ENCODE peak calls at places on chromosomes 7 and 10, in six cellular contexts. N, F, T, G, E and J are unnamed samples.
A peak's percentile ranks its signal among the peaks of the same experiment; 100 is the strongest.

GRCh38 chr7:128827248-128827958 is 2.8 kb upstream of the FLNC start:
- DNase-seq in N (no peak), F (no peak), T (no peak), G (no peak), E (no peak), J (no peak)

GRCh38 chr7:107838816-107839584 is 36.0 kb upstream of the SLC26A3 start:
- DNase-seq in N (no peak), F (no peak), T (no peak), G (no peak), E (no peak), J (no peak)

GRCh38 chr10:114632869-114633715 is 25.0 kb downstream of the ABLIM1 start:
- DNase-seq in N (no peak), F (peak; percentile 97), T (peak; percentile 22), G (no peak), E (peak; percentile 48), J (peak; percentile 66)

GRCh38 chr7:119578116-119578515 is 694.9 kb upstream of the KCND2 start:
- DNase-seq in N (no peak), F (no peak), T (no peak), G (no peak), E (no peak), J (no peak)

GRCh38 chr10:95785942-95786669 is 30.1 kb downstream of the ENTPD1 start:
- DNase-seq in N (peak; percentile 62), F (no peak), T (no peak), G (no peak), E (no peak), J (no peak)

GRCh38 chr10:70481831-70482530 is 3.4 kb downstream of the PALD1 start:
- DNase-seq in N (no peak), F (no peak), T (no peak), G (no peak), E (peak; percentile 42), J (no peak)

GRCh38 chr7:5638994-5639393 is 142.5 kb downstream of the RNF216 start:
- DNase-seq in N (no peak), F (no peak), T (no peak), G (no peak), E (no peak), J (no peak)

GRCh38 chr10:35447693-35448407 is 111.5 kb downstream of the CCNY start:
- DNase-seq in N (no peak), F (peak; percentile 57), T (peak; percentile 81), G (peak; percentile 51), E (no peak), J (peak; percentile 30)

GRCh38 chr7:111388016-111388415 is 174.3 kb downstream of the IMMP2L start:
- DNase-seq in N (no peak), F (no peak), T (no peak), G (no peak), E (no peak), J (no peak)

GRCh38 chr7:157738064-157738460 is 401.3 kb downstream of the DNAJB6 start:
- DNase-seq in N (no peak), F (no peak), T (no peak), G (no peak), E (no peak), J (no peak)

GRCh38 chr10:126001579-126001978 is 105.2 kb downstream of the FANK1 start:
- DNase-seq in N (no peak), F (no peak), T (no peak), G (no peak), E (no peak), J (no peak)

GRCh38 chr10:75612904-75613684 is 181.7 kb downstream of the LRMDA start:
- DNase-seq in N (no peak), F (no peak), T (peak; percentile 45), G (no peak), E (no peak), J (no peak)

GRCh38 chr10:43905502-43906236 is 257.0 kb upstream of the ZNF32 start:
- DNase-seq in N (no peak), F (no peak), T (no peak), G (no peak), E (no peak), J (no peak)

GRCh38 chr7:37312608-37313007 is 136.1 kb downstream of the ELMO1 start:
- DNase-seq in N (no peak), F (no peak), T (no peak), G (no peak), E (no peak), J (no peak)

GRCh38 chr10:64316416-64316815 is 795.2 kb downstream of the REEP3 start:
- DNase-seq in N (no peak), F (no peak), T (no peak), G (no peak), E (no peak), J (no peak)

GRCh38 chr7:123204206-123204835 is 4.6 kb upstream of the SLC13A1 start:
- DNase-seq in N (no peak), F (no peak), T (no peak), G (no peak), E (no peak), J (no peak)

GRCh38 chr7:144720139-144720538 is 115.7 kb downstream of the TPK1 start:
- DNase-seq in N (no peak), F (peak; percentile 29), T (peak; percentile 28), G (no peak), E (no peak), J (peak; percentile 14)

GRCh38 chr7:34320412-34320811 is 337.6 kb upstream of the NPSR1 start:
- DNase-seq in N (no peak), F (no peak), T (no peak), G (no peak), E (no peak), J (no peak)

GRCh38 chr10:60916025-60916424 is 28.0 kb downstream of the RHOBTB1 start:
- DNase-seq in N (no peak), F (no peak), T (no peak), G (no peak), E (no peak), J (no peak)

GRCh38 chr10:54402576-54402975 is 398.5 kb downstream of the PCDH15 start:
- DNase-seq in N (no peak), F (peak; percentile 5), T (peak; percentile 12), G (no peak), E (no peak), J (no peak)

GRCh38 chr10:132094581-132095234 is 29.0 kb downstream of the JAKMIP3 start:
- DNase-seq in N (no peak), F (no peak), T (no peak), G (peak; percentile 22), E (no peak), J (no peak)

GRCh38 chr7:106012184-106012583 is 49.1 kb downstream of the CDHR3 start:
- DNase-seq in N (no peak), F (no peak), T (no peak), G (no peak), E (no peak), J (no peak)

GRCh38 chr7:69670701-69671100 is 72.4 kb downstream of the AUTS2 start:
- DNase-seq in N (no peak), F (no peak), T (peak; percentile 77), G (no peak), E (no peak), J (no peak)

GRCh38 chr10:663844-664243 is 25.6 kb downstream of the DIP2C start:
- DNase-seq in N (no peak), F (no peak), T (no peak), G (no peak), E (no peak), J (no peak)

GRCh38 chr7:96388166-96388565 is 66.3 kb upstream of the SLC25A13 start:
- DNase-seq in N (no peak), F (no peak), T (no peak), G (no peak), E (no peak), J (peak; percentile 15)

GRCh38 chr7:4828720-4829383 is 33.0 kb downstream of the PAPOLB start:
- DNase-seq in N (no peak), F (no peak), T (no peak), G (no peak), E (no peak), J (no peak)

GRCh38 chr10:112845145-112845544 is 104.9 kb upstream of the TCF7L2 start:
- DNase-seq in N (no peak), F (no peak), T (no peak), G (no peak), E (no peak), J (no peak)

GRCh38 chr10:112851582-112851981 is 98.5 kb upstream of the TCF7L2 start:
- DNase-seq in N (no peak), F (no peak), T (no peak), G (peak; percentile 30), E (no peak), J (no peak)

GRCh38 chr10:112848868-112849267 is 101.2 kb upstream of the TCF7L2 start:
- DNase-seq in N (no peak), F (no peak), T (no peak), G (no peak), E (no peak), J (no peak)

GRCh38 chr10:112847778-112848177 is 102.3 kb upstream of the TCF7L2 start:
- DNase-seq in N (no peak), F (no peak), T (no peak), G (no peak), E (no peak), J (no peak)

GRCh38 chr10:112848212-112848611 is 101.8 kb upstream of the TCF7L2 start:
- DNase-seq in N (no peak), F (no peak), T (no peak), G (no peak), E (no peak), J (no peak)
- TF ChIP-seq CTCF in N (no peak), F (no peak), T (no peak), G (no peak), E (no peak), J (no peak)

DNA sequence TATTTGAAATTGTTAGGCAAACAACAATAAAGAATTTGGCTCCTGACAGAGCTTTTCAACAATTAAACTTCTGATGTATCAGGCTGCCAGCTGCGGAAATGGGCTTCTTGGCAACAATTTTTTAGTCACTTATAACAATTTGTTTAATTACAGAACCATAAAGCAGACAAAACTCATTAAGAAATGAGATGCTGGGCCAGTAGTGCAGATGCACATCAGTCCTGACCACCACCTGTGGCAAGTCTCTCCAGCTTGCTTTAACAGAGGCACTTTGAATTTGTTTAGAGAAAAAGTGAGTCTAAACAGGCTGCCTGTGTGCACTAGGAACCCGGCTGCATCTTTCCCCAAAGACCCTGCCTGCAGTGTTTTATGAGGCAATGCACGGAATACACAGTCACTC is 1124.4 kb downstream of the NXPH1 start:
- DNase-seq in N (no peak), F (no peak), T (no peak), G (no peak), E (no peak), J (no peak)
- H3K4me3 ChIP-seq in N (no peak overlapping the region), F (no peak overlapping the region), T (no peak overlapping the region), G (no peak overlapping the region), E (no peak overlapping the region), J (no peak overlapping the region)

DNA sequence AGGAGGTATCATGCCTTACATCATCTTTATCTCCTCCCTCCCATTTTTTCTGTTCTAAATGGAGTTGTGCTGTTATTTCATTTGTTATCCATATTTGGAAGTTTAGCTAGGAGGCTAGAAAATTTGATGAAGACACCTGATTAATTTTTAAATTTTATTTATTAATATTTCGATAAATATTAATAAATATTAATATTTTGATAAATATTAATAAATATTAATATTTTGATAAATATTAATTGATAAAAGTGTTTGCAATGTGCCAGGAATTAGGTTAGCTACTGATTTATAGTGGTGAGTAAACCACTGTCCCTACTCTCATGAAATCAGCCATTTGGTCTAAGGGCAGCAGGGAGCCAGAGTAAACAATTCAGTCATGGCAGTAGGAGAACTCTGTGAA is 161.4 kb downstream of the GNAT3 start:
- DNase-seq in N (no peak), F (no peak), T (no peak), G (no peak), E (no peak), J (no peak)
- TF ChIP-seq CTCF in N (no peak), F (no peak), T (no peak), G (no peak), E (no peak), J (no peak)

GRCh38 chr7:2261611-2262010 is 19.6 kb downstream of the NUDT1 start:
- DNase-seq in N (no peak), F (no peak), T (no peak), G (no peak), E (no peak), J (no peak)
- H3K4me3 ChIP-seq in N (no peak overlapping the region), F (no peak overlapping the region), T (no peak overlapping the region), G (no peak overlapping the region), E (no peak overlapping the region), J (no peak overlapping the region)